ENCODE peak calls at places on chromosomes 7 and 10, in four cellular contexts. Z is H1, Y is HepG2, N is GM12878. B is an unnamed sample.

GRCh38 chr10:116296358-116296757 is 23.4 kb upstream of the GFRA1 start:
- DNase-seq in N (no peak), Z (no peak), Y (no peak), B (no peak)

GRCh38 chr10:71427246-71427645 is 30.5 kb downstream of the CDH23 start:
- DNase-seq in N (no peak), Y (no peak), Z (no peak), B (no peak)

GRCh38 chr10:123249894-123250293 is 95.7 kb downstream of the BUB3 start:
- DNase-seq in Z (no peak), Y (no peak), N (no peak), B (no peak)

GRCh38 chr7:5690931-5691461 is 90.5 kb downstream of the RNF216 start:
- DNase-seq in N (no peak), Z (no peak), Y (no peak), B (no peak)

GRCh38 chr7:116512524-116513188 is 12.2 kb upstream of the CAV1 start:
- DNase-seq in N (no peak), Y (no peak), Z (no peak), B (no peak)

GRCh38 chr7:917255-918117 is 37.0 kb downstream of the ADAP1 start:
- DNase-seq in N (no peak), Y (no peak), Z (no peak), B (no peak)

GRCh38 chr10:12484945-12485805 is 135.8 kb downstream of the CAMK1D start:
- DNase-seq in Z (peak), Y (peak), N (peak), B (peak)

GRCh38 chr7:98354052-98354451 is 46.8 kb downstream of the BAIAP2L1 start:
- DNase-seq in N (no peak), Z (no peak), Y (no peak), B (no peak)

GRCh38 chr10:29874604-29875269 is 184.6 kb downstream of the JCAD start:
- DNase-seq in Y (no peak), Z (no peak), N (no peak), B (no peak)

GRCh38 chr10:31157125-31157983 is 125.7 kb upstream of the ZNF438 start:
- DNase-seq in Z (no peak), Y (no peak), N (no peak), B (no peak)

GRCh38 chr7:130371059-130371458 is 9.2 kb upstream of the CPA1 start:
- DNase-seq in N (no peak), Z (no peak), Y (no peak), B (no peak)

GRCh38 chr7:30721211-30721610 is 30.7 kb upstream of the INMT start:
- DNase-seq in N (no peak), Z (no peak), Y (no peak), B (no peak)

DNA sequence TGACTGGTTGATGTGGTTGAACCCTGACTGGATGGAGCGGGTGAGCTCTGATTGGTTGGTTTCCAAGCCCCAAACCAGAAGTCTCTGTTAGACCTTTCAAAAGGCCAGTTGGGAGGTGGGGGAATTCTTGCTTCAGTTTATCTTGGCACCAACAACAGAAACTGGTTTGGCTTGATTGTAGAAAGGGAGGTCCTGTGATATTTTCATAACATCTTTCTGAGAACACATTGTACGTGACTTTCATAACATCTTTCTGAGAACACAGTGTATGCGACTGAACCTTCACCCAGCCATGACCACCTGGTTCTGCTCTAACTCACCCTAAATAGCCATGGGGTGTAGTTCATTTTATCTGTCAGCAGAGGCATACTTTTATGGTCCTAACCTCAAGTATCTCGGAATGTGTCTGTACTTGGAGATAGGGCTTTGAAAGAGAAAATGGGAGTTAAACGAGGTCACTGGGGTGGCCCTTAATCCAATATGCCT is 88.3 kb downstream of the GALNT17 start:
- DNase-seq in N (no peak), Y (no peak), Z (no peak), B (no peak)
- TF ChIP-seq TAF1 in N (no peak), Y (no peak), Z (no peak), B (no peak)

DNA sequence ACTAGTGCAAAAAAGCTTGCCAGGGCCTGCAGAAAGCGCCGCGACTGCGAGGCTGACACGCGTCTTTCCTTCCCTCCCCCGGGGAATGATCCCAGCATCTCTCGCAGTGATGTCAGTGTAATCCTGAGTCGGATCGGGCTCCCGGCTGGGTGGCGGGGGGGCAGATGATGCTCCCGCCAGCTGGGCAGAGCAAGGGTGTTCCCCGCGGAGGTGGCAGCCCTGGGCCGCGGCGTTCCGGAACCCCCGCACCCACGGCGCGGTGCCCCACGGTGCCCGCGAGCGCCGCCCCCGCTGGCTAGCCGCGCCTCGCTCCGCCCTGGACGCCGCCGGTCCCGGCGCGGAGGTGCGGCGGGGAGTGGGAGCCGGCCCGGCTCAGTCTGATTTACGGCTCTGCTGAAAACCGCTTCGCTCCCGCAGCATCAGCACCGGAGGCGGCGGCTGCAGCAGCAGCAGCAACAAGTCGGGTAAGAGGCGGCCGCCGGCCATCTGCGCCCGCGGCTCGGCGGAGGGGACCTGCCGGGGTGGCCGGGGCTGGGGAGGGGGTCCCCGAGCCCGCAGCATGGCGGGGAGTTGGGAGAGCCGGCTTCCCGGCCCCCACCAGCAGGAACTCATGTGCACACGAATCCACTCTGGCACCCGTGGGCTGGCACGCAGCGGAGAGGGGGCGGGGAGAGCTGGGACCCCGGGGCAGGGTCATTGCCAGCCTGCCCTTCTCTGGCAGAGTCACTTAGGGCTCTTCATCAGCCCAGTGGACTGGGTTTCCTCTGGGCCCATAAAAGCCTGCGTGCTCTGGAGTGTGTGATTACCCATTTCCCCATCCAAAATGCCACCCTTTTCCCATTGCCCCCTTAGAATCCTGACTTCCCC is at the start of gene ZNF365:
- DNase-seq in Y (no peak), Z (no peak), N (no peak), B (peak)
- TF ChIP-seq TAF1 in Y (no peak), Z (peak), N (no peak), B (no peak)

DNA sequence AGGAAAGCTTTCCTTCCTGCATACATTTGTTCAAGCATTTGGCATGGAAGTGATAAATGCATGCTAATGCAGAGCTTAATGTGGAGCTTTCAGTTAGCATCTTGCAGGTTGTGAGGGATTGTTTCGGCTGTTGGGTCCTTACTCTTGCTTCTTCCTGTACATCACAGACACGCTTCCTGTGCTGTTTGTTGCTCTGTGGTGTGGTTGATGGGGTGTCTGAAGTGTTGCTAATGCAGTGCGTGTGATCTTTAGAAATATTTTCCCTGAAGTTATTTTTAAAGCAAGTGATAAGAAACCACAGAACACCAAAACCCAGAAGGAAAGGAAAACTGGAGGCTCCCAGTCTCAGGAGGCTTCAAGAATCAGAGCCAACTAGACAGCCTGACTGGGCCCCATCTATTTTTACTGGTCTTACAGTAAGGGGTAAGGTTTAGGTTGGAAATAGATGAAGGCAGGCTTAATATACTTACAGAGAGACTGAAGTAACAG is 143.1 kb downstream of the CHN2 start:
- DNase-seq in Y (no peak), N (no peak), Z (no peak), B (no peak)
- TF ChIP-seq TAF1 in Y (no peak), N (no peak), Z (no peak), B (no peak)

GRCh38 chr7:16650266-16650665 is 4.3 kb downstream of the BZW2 start:
- DNase-seq in Z (no peak), Y (no peak), N (no peak), B (no peak)

GRCh38 chr7:16649196-16649595 is 3.2 kb downstream of the BZW2 start:
- DNase-seq in N (no peak), Y (no peak), Z (no peak), B (no peak)

GRCh38 chr7:16646427-16647081 is 573 bp downstream of the BZW2 start:
- DNase-seq in Z (no peak), N (no peak), Y (no peak), B (no peak)

GRCh38 chr7:16647435-16647960 is 1.5 kb downstream of the BZW2 start:
- DNase-seq in Y (no peak), Z (no peak), N (no peak), B (no peak)

DNA sequence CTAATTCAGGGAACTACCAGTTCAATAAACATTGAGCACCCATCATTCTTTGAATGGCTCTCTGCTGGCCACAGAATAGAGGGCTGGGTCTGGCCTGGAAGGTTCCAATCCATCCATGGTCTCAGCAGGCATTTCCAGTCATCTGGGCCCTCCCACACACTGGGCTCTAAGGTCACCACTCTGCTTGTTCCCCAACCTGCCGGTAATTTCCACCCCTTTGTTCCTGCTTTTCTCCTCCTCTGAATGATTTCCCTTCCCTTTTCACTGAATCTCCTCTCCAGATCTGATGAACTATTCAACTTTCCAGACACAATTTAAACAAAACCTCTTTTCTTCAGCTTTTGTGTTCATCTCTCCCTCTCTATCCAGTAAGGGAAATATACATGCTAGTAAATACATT is 2.6 kb downstream of the BZW2 start:
- DNase-seq in Y (peak), Z (no peak), N (no peak), B (no peak)
- TF ChIP-seq TAF1 in Y (no peak), Z (no peak), N (no peak), B (no peak)

GRCh38 chr10:89621438-89621837 is 23.6 kb downstream of the PANK1 start:
- DNase-seq in N (no peak), Y (no peak), Z (no peak), B (no peak)

GRCh38 chr10:89613582-89613981 is 31.5 kb downstream of the PANK1 start:
- DNase-seq in Y (no peak), N (no peak), Z (no peak), B (no peak)

GRCh38 chr10:89615105-89615504 is 29.9 kb downstream of the PANK1 start:
- DNase-seq in N (no peak), Y (no peak), Z (no peak), B (no peak)

GRCh38 chr10:89611282-89611681 is 33.8 kb downstream of the PANK1 start:
- DNase-seq in Z (no peak), Y (no peak), N (no peak), B (no peak)

GRCh38 chr10:89615824-89616223 is 29.2 kb downstream of the PANK1 start:
- DNase-seq in Z (no peak), Y (peak), N (no peak), B (no peak)
- TF ChIP-seq TAF1 in Z (no peak), Y (no peak), N (no peak), B (no peak)

B was measured in GM12892.